ENCODE peak calls at places on chromosomes 13 and 19, in nine cellular contexts. B, D, Y, T, I, E, Q, M and Z are unnamed samples.

GRCh38 chr13:41552031-41552430 is 94.7 kb downstream of the RGCC start:
- DNase-seq in B (no peak), D (no peak), Y (no peak), T (no peak), I (no peak), E (no peak), Q (no peak), M (no peak), Z (no peak)

GRCh38 chr13:109783447-109783814 is 3.0 kb downstream of the IRS2 start:
- DNase-seq in B (no peak), D (no peak), Y (no peak), T (no peak), I (no peak), E (no peak), Q (no peak), M (peak), Z (no peak)

GRCh38 chr13:73902296-73902695 is 231.9 kb downstream of the KLF12 start:
- DNase-seq in B (no peak), D (no peak), Y (no peak), T (no peak), I (no peak), E (no peak), Q (no peak), M (no peak), Z (no peak)

GRCh38 chr19:33310606-33311325 is 8.4 kb upstream of the CEBPA start:
- DNase-seq in B (no peak), D (no peak), Y (peak), T (peak), I (no peak), E (no peak), Q (no peak), M (no peak), Z (no peak)

GRCh38 chr13:110492299-110493160 is 69.0 kb downstream of the RAB20 start:
- DNase-seq in B (no peak), D (no peak), Y (no peak), T (no peak), I (no peak), E (no peak), Q (no peak), M (no peak), Z (no peak)

GRCh38 chr19:7895565-7895964 is 7.3 kb downstream of the LRRC8E start:
- DNase-seq in B (no peak), D (no peak), Y (no peak), T (peak), I (no peak), E (no peak), Q (no peak), M (no peak), Z (no peak)

GRCh38 chr13:77990973-77991372 is 72.3 kb upstream of the EDNRB start:
- DNase-seq in B (no peak), D (no peak), Y (no peak), T (no peak), I (no peak), E (no peak), Q (no peak), M (peak), Z (peak)

GRCh38 chr13:114043421-114044053 is 69.7 kb upstream of the C13orf46 start:
- DNase-seq in B (no peak), D (peak), Y (no peak), T (peak), I (peak), E (peak), Q (peak), M (peak), Z (peak)

GRCh38 chr13:112994084-112994780 is 25.2 kb downstream of the MCF2L start:
- DNase-seq in B (no peak), D (no peak), Y (no peak), T (peak), I (peak), E (no peak), Q (no peak), M (no peak), Z (no peak)

GRCh38 chr19:54207908-54208783 is 7.5 kb downstream of the RPS9 start:
- DNase-seq in B (peak), D (no peak), Y (peak), T (peak), I (peak), E (peak), Q (peak), M (peak), Z (peak)

GRCh38 chr13:49082653-49083536 is 107.2 kb downstream of the FNDC3A start:
- DNase-seq in B (peak), D (no peak), Y (no peak), T (no peak), I (no peak), E (no peak), Q (peak), M (no peak), Z (no peak)

GRCh38 chr19:27890206-27890605 is 1322.7 kb downstream of the UQCRFS1 start:
- DNase-seq in B (no peak), D (no peak), Y (no peak), T (no peak), I (no peak), E (no peak), Q (no peak), M (no peak), Z (no peak)

GRCh38 chr13:53143757-53144320 is 115.2 kb downstream of the OLFM4 start:
- DNase-seq in B (no peak), D (no peak), Y (no peak), T (no peak), I (no peak), E (no peak), Q (no peak), M (no peak), Z (no peak)

GRCh38 chr19:35045667-35046300 is 4.3 kb downstream of the HPN start:
- DNase-seq in B (peak), D (no peak), Y (peak), T (no peak), I (peak), E (no peak), Q (peak), M (peak), Z (peak)

GRCh38 chr19:42252365-42253244 is 2.3 kb downstream of the ERF start:
- DNase-seq in B (no peak), D (peak), Y (peak), T (no peak), I (peak), E (no peak), Q (peak), M (peak), Z (peak)

GRCh38 chr19:13146763-13147563 is 3.2 kb downstream of the STX10 start:
- DNase-seq in B (no peak), D (no peak), Y (no peak), T (peak), I (peak), E (peak), Q (no peak), M (peak), Z (peak)

GRCh38 chr13:110485604-110486003 is 75.9 kb downstream of the RAB20 start:
- DNase-seq in B (no peak), D (no peak), Y (no peak), T (no peak), I (no peak), E (no peak), Q (no peak), M (no peak), Z (no peak)

GRCh38 chr13:44819245-44819644 is 170.0 kb downstream of the NUFIP1 start:
- DNase-seq in B (no peak), D (no peak), Y (no peak), T (no peak), I (peak), E (no peak), Q (peak), M (no peak), Z (no peak)

GRCh38 chr13:106357198-106357597 is 178.3 kb downstream of the EFNB2 start:
- DNase-seq in B (no peak), D (no peak), Y (no peak), T (no peak), I (no peak), E (no peak), Q (peak), M (no peak), Z (no peak)

GRCh38 chr13:45331123-45331619 is 9.8 kb downstream of the TPT1 start:
- DNase-seq in B (no peak), D (no peak), Y (no peak), T (no peak), I (no peak), E (no peak), Q (no peak), M (no peak), Z (no peak)

GRCh38 chr19:5309438-5310204 is 31.0 kb downstream of the PTPRS start:
- DNase-seq in B (no peak), D (no peak), Y (no peak), T (no peak), I (no peak), E (no peak), Q (no peak), M (no peak), Z (no peak)

GRCh38 chr13:98835156-98835555 is 82.7 kb upstream of the SLC15A1 start:
- DNase-seq in B (no peak), D (no peak), Y (no peak), T (no peak), I (no peak), E (no peak), Q (no peak), M (no peak), Z (no peak)

GRCh38 chr19:29671393-29672076 is 6.3 kb downstream of the PLEKHF1 start:
- DNase-seq in B (peak), D (no peak), Y (peak), T (peak), I (peak), E (no peak), Q (no peak), M (no peak), Z (peak)

GRCh38 chr13:80945328-80945727 is 604.4 kb upstream of the SPRY2 start:
- DNase-seq in B (no peak), D (no peak), Y (no peak), T (no peak), I (peak), E (no peak), Q (no peak), M (no peak), Z (no peak)

GRCh38 chr19:37506387-37507166 is at the start of gene ZNF793:
- DNase-seq in B (no peak), D (peak), Y (peak), T (peak), I (peak), E (peak), Q (peak), M (peak), Z (no peak)

GRCh38 chr19:37932985-37933953 is 26.3 kb downstream of the SIPA1L3 start:
- DNase-seq in B (no peak), D (no peak), Y (peak), T (peak), I (peak), E (no peak), Q (peak), M (no peak), Z (no peak)

GRCh38 chr19:16623576-16623975 is 4.4 kb downstream of the MED26 start:
- DNase-seq in B (peak), D (no peak), Y (no peak), T (no peak), I (no peak), E (no peak), Q (no peak), M (no peak), Z (no peak)

GRCh38 chr13:74101436-74101835 is 32.8 kb downstream of the KLF12 start:
- DNase-seq in B (no peak), D (no peak), Y (no peak), T (no peak), I (no peak), E (no peak), Q (no peak), M (no peak), Z (no peak)

GRCh38 chr13:92963029-92963428 is 263.6 kb upstream of the GPC6 start:
- DNase-seq in B (no peak), D (no peak), Y (no peak), T (no peak), I (no peak), E (no peak), Q (peak), M (no peak), Z (no peak)

GRCh38 chr13:21670006-21670882 is 629 bp upstream of the FGF9 start:
- DNase-seq in B (no peak), D (peak), Y (peak), T (peak), I (peak), E (peak), Q (peak), M (peak), Z (peak)

GRCh38 chr13:89749888-89750287 is 1597.6 kb upstream of the MIR17HG start:
- DNase-seq in B (no peak), D (no peak), Y (no peak), T (no peak), I (no peak), E (no peak), Q (no peak), M (no peak), Z (no peak)

GRCh38 chr19:54481326-54481930 is 8.3 kb upstream of the CDC42EP5 start:
- DNase-seq in B (no peak), D (no peak), Y (no peak), T (no peak), I (peak), E (no peak), Q (peak), M (peak), Z (peak)

GRCh38 chr13:113596321-113597200 is 12.0 kb downstream of the TFDP1 start:
- DNase-seq in B (no peak), D (no peak), Y (no peak), T (peak), I (no peak), E (no peak), Q (no peak), M (no peak), Z (no peak)

GRCh38 chr19:1576242-1577089 is 8.3 kb upstream of the MEX3D start:
- DNase-seq in B (no peak), D (no peak), Y (no peak), T (no peak), I (no peak), E (no peak), Q (no peak), M (no peak), Z (no peak)

GRCh38 chr19:5057860-5058259 is 88.9 kb downstream of the KDM4B start:
- DNase-seq in B (no peak), D (no peak), Y (no peak), T (no peak), I (peak), E (no peak), Q (no peak), M (no peak), Z (no peak)

GRCh38 chr19:11971045-11971444 is 6.2 kb downstream of the ZNF763 start:
- DNase-seq in B (no peak), D (no peak), Y (no peak), T (no peak), I (no peak), E (no peak), Q (no peak), M (no peak), Z (no peak)

GRCh38 chr19:11964496-11964857 is 363 bp upstream of the ZNF763 start:
- DNase-seq in B (no peak), D (no peak), Y (no peak), T (no peak), I (no peak), E (no peak), Q (no peak), M (peak), Z (no peak)

GRCh38 chr19:11970174-11970573 is 5.3 kb downstream of the ZNF763 start:
- DNase-seq in B (no peak), D (no peak), Y (no peak), T (no peak), I (no peak), E (no peak), Q (no peak), M (no peak), Z (no peak)

GRCh38 chr19:11963566-11964355 is 1.1 kb upstream of the ZNF763 start:
- DNase-seq in B (peak), D (peak), Y (peak), T (peak), I (no peak), E (peak), Q (peak), M (peak), Z (peak)

GRCh38 chr19:11964858-11965645 is at the start of gene ZNF763:
- DNase-seq in B (peak), D (peak), Y (peak), T (peak), I (no peak), E (peak), Q (peak), M (peak), Z (peak)
- TF ChIP-seq POLR2A in B (peak), D (peak), Y (peak), T (peak), I (no peak), E (peak), Q (peak), M (peak), Z (peak)

GRCh38 chr19:21362291-21362690 is 3.5 kb downstream of the ZNF738 start:
- DNase-seq in B (no peak), D (no peak), Y (peak), T (no peak), I (no peak), E (no peak), Q (no peak), M (no peak), Z (no peak)

DNA sequence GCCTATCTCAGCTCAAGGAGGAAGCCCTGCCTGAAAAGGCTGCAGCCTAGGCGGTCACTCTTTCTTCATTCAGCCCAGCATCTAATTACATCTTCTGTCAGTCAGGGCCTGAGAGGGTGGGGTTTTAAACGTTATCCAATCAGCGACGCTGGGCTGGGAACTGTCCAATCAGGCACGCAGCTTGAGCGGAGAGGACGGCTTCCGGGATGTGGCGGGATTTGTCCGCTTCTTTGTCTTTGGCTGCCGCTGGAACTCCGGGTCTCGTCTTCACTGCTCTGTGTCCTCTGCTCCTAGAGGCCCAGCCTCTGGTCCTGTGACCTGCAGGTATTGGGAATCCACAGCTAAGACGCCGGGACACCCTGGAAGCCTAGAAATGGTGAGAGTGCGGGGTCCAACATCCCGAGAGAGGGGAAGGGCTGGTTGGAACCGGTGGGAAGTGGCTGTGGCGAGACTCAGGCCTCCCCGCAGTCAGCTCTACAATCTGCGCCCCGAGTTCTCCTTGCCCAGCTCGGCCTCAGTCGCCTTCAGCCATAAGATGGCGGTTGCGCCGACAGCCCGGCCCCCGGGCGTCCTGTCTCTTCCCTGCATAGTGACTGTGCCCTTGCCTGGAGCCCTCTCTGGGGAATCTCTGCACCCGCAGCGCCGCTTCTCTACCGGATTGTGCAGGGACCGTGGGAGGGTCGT is at the start of gene ZNF738:
- DNase-seq in B (peak), D (peak), Y (peak), T (peak), I (peak), E (peak), Q (peak), M (peak), Z (peak)
- TF ChIP-seq POLR2A in B (peak), D (peak), Y (peak), T (peak), I (no peak), E (peak), Q (peak), M (peak), Z (peak)

GRCh38 chr13:47962237-47962636 is 38.8 kb downstream of the SUCLA2 start:
- DNase-seq in B (no peak), D (no peak), Y (no peak), T (no peak), I (no peak), E (no peak), Q (no peak), M (no peak), Z (no peak)

GRCh38 chr13:47959468-47960088 is 41.5 kb downstream of the SUCLA2 start:
- DNase-seq in B (no peak), D (no peak), Y (no peak), T (no peak), I (no peak), E (no peak), Q (no peak), M (no peak), Z (no peak)

GRCh38 chr13:47955836-47956235 is 45.2 kb downstream of the SUCLA2 start:
- DNase-seq in B (no peak), D (no peak), Y (no peak), T (no peak), I (no peak), E (no peak), Q (no peak), M (no peak), Z (no peak)

DNA sequence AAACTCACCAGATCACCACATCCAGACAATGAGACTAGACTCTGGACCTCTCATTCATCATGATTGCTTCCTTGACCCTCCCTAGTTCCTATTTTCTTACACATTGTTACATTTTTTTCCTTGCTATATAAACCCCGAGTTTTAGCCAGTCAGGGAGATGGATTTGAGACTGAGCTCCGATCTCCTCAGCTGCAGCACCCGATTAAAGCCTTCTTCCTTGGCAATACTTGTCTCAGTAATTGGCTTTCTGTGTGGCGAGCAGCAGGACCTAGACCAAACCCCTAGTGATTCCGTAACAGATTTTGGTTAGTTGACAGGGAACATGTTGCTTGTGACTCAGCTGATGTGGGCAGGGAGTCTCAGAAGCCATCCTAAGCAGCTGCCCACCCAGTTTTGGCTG is 44.0 kb downstream of the SUCLA2 start:
- DNase-seq in B (no peak), D (no peak), Y (no peak), T (no peak), I (no peak), E (no peak), Q (no peak), M (no peak), Z (no peak)
- TF ChIP-seq POLR2A in B (no peak), D (no peak), Y (no peak), T (no peak), I (no peak), E (no peak), Q (no peak), M (no peak), Z (no peak)

GRCh38 chr19:11265785-11266236 is 3.5 kb upstream of the DOCK6 start:
- DNase-seq in B (no peak), D (no peak), Y (no peak), T (peak), I (peak), E (no peak), Q (no peak), M (no peak), Z (no peak)
- TF ChIP-seq POLR2A in B (no peak), D (no peak), Y (no peak), T (peak), I (no peak), E (no peak), Q (no peak), M (no peak), Z (no peak)